ENCODE peak calls at places on chromosomes 4 and X, in six cellular contexts. E is left ventricle myocardium inferior; L is K562; I is tibial artery; Z is upper lobe of right lung; O is effector memory CD4-positive, alpha-beta T cell. V is an unnamed sample.

GRCh38 chr4:1547863-1548637 is 136.1 kb downstream of the FAM53A start:
- DNase-seq in E (peak; percentile 62), L (no peak), O (no peak), Z (no peak), I (no peak), V (no peak)

GRCh38 chrX:2848806-2849420 is 20.2 kb downstream of the GYG2 start:
- DNase-seq in Z (no peak), L (no peak), I (no peak), E (no peak), O (no peak), V (no peak)

GRCh38 chr4:110516106-110516922 is 40.4 kb downstream of the ENPEP start:
- DNase-seq in Z (peak; percentile 73), I (peak; percentile 70), L (peak; percentile 46), E (peak; percentile 35), O (peak; percentile 52), V (peak; percentile 40)

GRCh38 chr4:37765741-37766140 is 60.7 kb upstream of the PGM2 start:
- DNase-seq in L (no peak), O (no peak), E (no peak), I (no peak), Z (no peak), V (no peak)

GRCh38 chrX:32087663-32088062 is 1015.8 kb upstream of the FTHL17 start:
- DNase-seq in E (no peak), Z (no peak), I (no peak), L (no peak), O (no peak), V (no peak)

GRCh38 chrX:155001873-155002272 is 20.6 kb downstream of the F8 start:
- DNase-seq in I (no peak), O (no peak), E (no peak), Z (no peak), L (no peak), V (no peak)

GRCh38 chrX:68931345-68931744 is 102.5 kb downstream of the EFNB1 start:
- DNase-seq in E (peak; percentile 20), Z (no peak), I (peak; percentile 66), L (no peak), O (no peak), V (no peak)

GRCh38 chr4:173152104-173152503 is 16.5 kb upstream of the GALNT7 start:
- DNase-seq in I (no peak), O (no peak), Z (no peak), L (no peak), E (no peak), V (no peak)

GRCh38 chr4:29453421-29453820 is 1266.7 kb upstream of the PCDH7 start:
- DNase-seq in O (no peak), L (no peak), E (no peak), I (no peak), Z (no peak), V (no peak)

GRCh38 chr4:125649452-125649851 is 334.7 kb downstream of the FAT4 start:
- DNase-seq in E (no peak), L (no peak), Z (no peak), I (no peak), O (no peak), V (no peak)

GRCh38 chrX:10636337-10636736 is 16.0 kb upstream of the MID1 start:
- DNase-seq in L (peak; percentile 7), I (no peak), E (no peak), Z (no peak), O (no peak), V (no peak)

GRCh38 chr4:7648813-7649395 is 214.2 kb upstream of the PSAPL1 start:
- DNase-seq in E (no peak), L (no peak), I (no peak), Z (peak; percentile 58), O (no peak), V (no peak)

DNA sequence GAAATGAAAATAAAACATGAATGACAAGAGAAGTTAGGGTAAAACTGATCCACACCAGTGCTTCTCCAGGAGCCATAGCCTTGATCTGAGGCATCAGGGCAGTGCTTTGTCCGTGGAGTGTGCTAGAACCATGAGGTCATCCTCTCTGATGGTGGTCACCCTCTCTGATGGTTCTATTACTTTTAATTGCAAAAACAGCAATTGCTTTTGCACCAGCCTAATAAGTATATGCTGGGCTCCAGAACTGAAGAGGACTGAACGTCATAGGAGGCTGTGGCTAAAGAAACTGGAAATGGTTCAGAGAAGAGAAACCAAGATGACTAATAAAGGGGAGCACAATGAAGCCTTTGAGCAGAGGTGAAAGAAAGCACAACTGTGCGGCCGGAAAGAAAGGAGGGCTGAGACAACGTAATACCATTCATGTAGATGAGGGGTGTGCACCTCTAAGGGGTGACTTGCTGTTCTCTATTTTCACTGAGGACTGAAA is 17.0 kb upstream of the TMEM154 start:
- DNase-seq in O (peak; percentile 12), I (no peak), L (no peak), E (no peak), Z (no peak), V (peak; percentile 30)
- H3K9me3 ChIP-seq in O (no peaks in the 10 kb centered on the region), I (no peaks in the 10 kb centered on the region), L (no peaks in the 10 kb centered on the region), E (no peaks in the 10 kb centered on the region), Z (no peaks in the 10 kb centered on the region), V (no peaks in the 10 kb centered on the region)

DNA sequence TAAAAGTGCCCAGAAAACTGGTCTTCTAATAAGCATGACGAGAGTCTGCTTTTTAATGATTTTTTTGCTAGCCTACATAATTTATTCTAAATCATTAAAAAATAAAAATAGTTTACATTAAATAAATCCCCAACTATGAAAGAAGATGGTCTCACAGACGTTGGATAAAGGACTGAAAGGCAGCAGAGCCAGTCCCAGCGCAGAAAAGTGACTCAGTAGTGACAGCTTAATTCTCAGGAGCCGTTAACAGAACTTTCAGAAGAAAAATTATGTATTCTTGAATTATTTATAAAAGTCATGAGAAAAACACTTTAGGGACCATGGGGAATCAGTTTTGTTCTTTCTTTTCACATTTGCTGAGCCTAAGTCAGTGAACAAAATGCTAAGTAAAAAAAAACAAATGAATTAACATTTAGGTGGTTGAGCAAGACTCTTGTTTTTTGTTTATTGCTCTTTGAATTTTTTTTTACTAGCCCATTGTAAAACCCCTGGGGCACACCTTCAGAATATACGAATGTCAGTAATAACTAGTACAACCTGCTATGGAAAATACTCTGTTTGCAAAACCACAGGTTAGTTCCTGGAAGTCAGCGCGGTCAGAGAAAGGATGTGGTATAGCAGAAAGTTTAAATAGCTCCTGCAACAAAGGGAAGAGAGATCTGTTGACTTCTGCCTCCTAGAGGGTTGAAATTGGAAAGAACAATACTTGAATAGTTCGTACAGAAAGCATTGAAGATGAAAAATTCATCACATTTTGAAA is 50.4 kb upstream of the CCDC160 start:
- DNase-seq in E (no peak), Z (no peak), L (no peak), I (no peak), O (peak; percentile 16), V (peak; percentile 67)
- H3K4me3 ChIP-seq in E (no peak overlapping the region), Z (no peak overlapping the region), L (no peak overlapping the region), I (no peak overlapping the region), O (no peak overlapping the region), V (peak overlapping the region; percentile 50)

GRCh38 chr4:56264861-56265260 is 122.4 kb downstream of the AASDH start:
- DNase-seq in I (no peak), L (no peak), E (no peak), Z (no peak), O (no peak), V (no peak)

GRCh38 chr4:56271121-56271520 is 116.2 kb downstream of the AASDH start:
- DNase-seq in Z (no peak), O (no peak), E (no peak), L (no peak), I (no peak), V (no peak)

GRCh38 chr4:56272003-56272402 is 115.3 kb downstream of the AASDH start:
- DNase-seq in Z (no peak), I (no peak), O (no peak), E (no peak), L (no peak), V (no peak)

GRCh38 chr4:56272946-56273728 is 114.2 kb downstream of the AASDH start:
- DNase-seq in O (no peak), Z (no peak), E (no peak), L (no peak), I (no peak), V (no peak)

DNA sequence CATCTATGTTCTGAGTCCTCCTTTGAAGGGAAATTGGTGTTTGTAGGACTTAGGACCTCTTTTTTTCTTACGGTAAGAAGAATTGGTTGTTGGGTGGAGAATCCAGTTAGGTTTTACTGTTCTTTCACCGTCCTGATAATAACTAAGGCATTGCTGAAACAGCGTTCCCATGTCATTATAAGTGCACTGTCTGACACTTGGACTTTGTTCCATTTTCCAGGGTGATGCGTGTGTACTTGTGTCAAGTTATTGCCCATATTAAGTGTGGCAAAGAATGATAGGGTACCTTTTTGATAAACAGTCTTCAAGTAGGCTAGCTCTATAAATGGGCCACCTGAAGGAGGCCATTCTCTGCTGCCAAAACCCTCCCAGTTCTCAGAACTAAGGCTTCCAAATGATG is 119.7 kb downstream of the AASDH start:
- DNase-seq in E (no peak), Z (no peak), L (no peak), O (no peak), I (no peak), V (no peak)
- H3K9me3 ChIP-seq in E (no peaks in the 10 kb centered on the region), Z (no peaks in the 10 kb centered on the region), L (no peaks in the 10 kb centered on the region), O (no peaks in the 10 kb centered on the region), I (no peaks in the 10 kb centered on the region), V (no peaks in the 10 kb centered on the region)

GRCh38 chr4:180057198-180057821 is 2185.9 kb upstream of the TENM3 start:
- DNase-seq in E (no peak), Z (no peak), O (no peak), I (no peak), L (no peak), V (no peak)
- H3K4me3 ChIP-seq in E (peak overlapping the region; percentile 64), Z (peak overlapping the region; percentile 46), O (no peak overlapping the region), I (no peak overlapping the region), L (no peak overlapping the region), V (no peak overlapping the region)

V was measured in CD4-positive, CD25-positive, alpha-beta regulatory T cell.